ENCODE peak calls at places on chromosomes 2 and 18, in four cellular contexts. E, Z, V and Q are unnamed samples.

GRCh38 chr2:166725907-166726306 is 162.4 kb upstream of the XIRP2 start:
- DNase-seq in Z (no peak), V (no peak), E (no peak), Q (no peak)

GRCh38 chr18:47050468-47050867 is 15.0 kb upstream of the ELOA2 start:
- DNase-seq in V (peak), Z (peak), E (no peak), Q (no peak)

GRCh38 chr2:239807568-239807967 is 217.6 kb downstream of the NDUFA10 start:
- DNase-seq in E (no peak), V (no peak), Z (no peak), Q (no peak)

GRCh38 chr2:61471905-61472805 is 1.3 kb upstream of the USP34 start:
- DNase-seq in Z (no peak), E (no peak), V (no peak), Q (no peak)

GRCh38 chr18:21321711-21322110 is 79.7 kb downstream of the GREB1L start:
- DNase-seq in V (no peak), E (no peak), Z (no peak), Q (no peak)

GRCh38 chr2:9594361-9595063 is 36.3 kb downstream of the YWHAQ start:
- DNase-seq in E (peak), V (peak), Z (no peak), Q (no peak)

GRCh38 chr2:71933467-71934319 is 214.0 kb downstream of the CYP26B1 start:
- DNase-seq in Z (no peak), V (no peak), E (no peak), Q (peak)

GRCh38 chr2:165469417-165469816 is at the start of gene CSRNP3:
- DNase-seq in E (peak), V (peak), Z (peak), Q (peak)

GRCh38 chr2:56239437-56239836 is 55.6 kb downstream of the CCDC85A start:
- DNase-seq in Z (no peak), V (no peak), E (no peak), Q (no peak)

GRCh38 chr2:16640867-16641266 is 24.8 kb downstream of the CYRIA start:
- DNase-seq in V (no peak), E (peak), Z (no peak), Q (no peak)